ENCODE peak calls at places on chromosomes 7 and 10, in eight cellular contexts. R is midbrain; L is NCI-H510A; A is cardiac muscle cell; F is hypothalamus; C is SW480; V is fibroblast of gingiva; X is activated CD4-positive, CD25-positive, alpha-beta regulatory T cell treated with anti-CD3 and anti-CD28 coated beads, Interleukin-2, amount 50 U/mL, for 16 hours. W is an unnamed sample.

GRCh38 chr7:75847707-75848106 is 31.1 kb upstream of the RHBDD2 start:
- DNase-seq in R (no peak), L (no peak), A (no peak), F (no peak), C (no peak), V (no peak), X (no peak), W (no peak)

GRCh38 chr10:122727426-122727825 is 27.8 kb upstream of the C10orf120 start:
- DNase-seq in R (no peak), L (no peak), A (no peak), F (no peak), C (peak; percentile 6), V (no peak), X (no peak), W (no peak)

GRCh38 chr10:96285331-96285752 is 14.0 kb upstream of the BLNK start:
- DNase-seq in R (no peak), L (no peak), A (no peak), F (no peak), C (peak; percentile 8), V (no peak), X (no peak), W (no peak)

GRCh38 chr7:133910761-133911160 is 216.4 kb upstream of the LRGUK start:
- DNase-seq in R (no peak), L (peak; percentile 47), A (no peak), F (no peak), C (peak; percentile 9), V (no peak), X (no peak), W (no peak)

GRCh38 chr7:158816995-158817394 is 12.3 kb downstream of the ESYT2 start:
- DNase-seq in R (no peak), L (no peak), A (no peak), F (no peak), C (peak; percentile 57), V (no peak), X (no peak), W (no peak)

GRCh38 chr7:32580646-32581045 is 85.4 kb downstream of the AVL9 start:
- DNase-seq in R (no peak), L (no peak), A (no peak), F (no peak), C (no peak), V (no peak), X (no peak), W (no peak)

GRCh38 chr10:58645762-58646161 is 133.1 kb downstream of the BICC1 start:
- DNase-seq in R (no peak), L (no peak), A (no peak), F (no peak), C (no peak), V (peak; percentile 49), X (no peak), W (no peak)

GRCh38 chr7:23622469-23622868 is 25.3 kb downstream of the CCDC126 start:
- DNase-seq in R (no peak), L (no peak), A (no peak), F (no peak), C (no peak), V (no peak), X (no peak), W (no peak)

GRCh38 chr10:70549962-70550845 is 52.3 kb downstream of the PRF1 start:
- DNase-seq in R (peak; percentile 60), L (peak; percentile 21), A (peak; percentile 67), F (peak; percentile 37), C (peak; percentile 40), V (peak; percentile 32), X (peak; percentile 43), W (no peak)

GRCh38 chr7:151864081-151864480 is 12.8 kb downstream of the PRKAG2 start:
- DNase-seq in R (no peak), L (no peak), A (no peak), F (no peak), C (no peak), V (no peak), X (no peak), W (no peak)

GRCh38 chr7:7808626-7809025 is 90.2 kb upstream of the RPA3 start:
- DNase-seq in R (no peak), L (no peak), A (no peak), F (no peak), C (no peak), V (no peak), X (no peak), W (no peak)

GRCh38 chr7:36037121-36037662 is 115.9 kb upstream of the EEPD1 start:
- DNase-seq in R (peak; percentile 61), L (no peak), A (no peak), F (no peak), C (no peak), V (peak; percentile 32), X (no peak), W (peak; percentile 90)